ENCODE peak calls at places on chromosomes 5 and 9, in seven cellular contexts. One of them, this sample, is unnamed.
A peak's percentile ranks its signal among the peaks of the same experiment; 100 is the strongest.

GRCh38 chr5:172458956-172459355 is 4.6 kb upstream of the SH3PXD2B start:
- DNase-seq in tibial nerve: no peak
- DNase-seq in naive thymus-derived CD4-positive, alpha-beta T cell: no peak
- DNase-seq in stomach: no peak
- DNase-seq in thyroid gland: no peak
- DNase-seq in SK-N-SH: no peak
- DNase-seq in kidney: no peak
- DNase-seq in this sample: no peak

GRCh38 chr5:135345945-135346731 is 52.9 kb downstream of the MACROH2A1 start:
- DNase-seq in thyroid gland: no peak
- DNase-seq in naive thymus-derived CD4-positive, alpha-beta T cell: no peak
- DNase-seq in stomach: peak; percentile 66
- DNase-seq in kidney: no peak
- DNase-seq in tibial nerve: no peak
- DNase-seq in SK-N-SH: no peak
- DNase-seq in this sample: no peak

GRCh38 chr9:114174876-114175771 is 19.8 kb downstream of the COL27A1 start:
- DNase-seq in tibial nerve: no peak
- DNase-seq in thyroid gland: no peak
- DNase-seq in kidney: peak; percentile 76
- DNase-seq in naive thymus-derived CD4-positive, alpha-beta T cell: no peak
- DNase-seq in stomach: no peak
- DNase-seq in SK-N-SH: peak; percentile 58
- DNase-seq in this sample: no peak

GRCh38 chr5:172437445-172438303 is 16.7 kb downstream of the SH3PXD2B start:
- DNase-seq in naive thymus-derived CD4-positive, alpha-beta T cell: no peak
- DNase-seq in kidney: peak; percentile 92
- DNase-seq in tibial nerve: peak; percentile 70
- DNase-seq in thyroid gland: peak; percentile 89
- DNase-seq in stomach: peak; percentile 51
- DNase-seq in SK-N-SH: peak; percentile 88
- DNase-seq in this sample: no peak

GRCh38 chr5:145936401-145937131 is at the start of gene SH3RF2:
- DNase-seq in kidney: peak; percentile 76
- DNase-seq in thyroid gland: peak; percentile 77
- DNase-seq in SK-N-SH: no peak
- DNase-seq in stomach: peak; percentile 73
- DNase-seq in tibial nerve: no peak
- DNase-seq in naive thymus-derived CD4-positive, alpha-beta T cell: peak; percentile 39
- DNase-seq in this sample: peak; percentile 88

GRCh38 chr5:107935641-107936040 is 264.9 kb upstream of the EFNA5 start:
- DNase-seq in SK-N-SH: no peak
- DNase-seq in naive thymus-derived CD4-positive, alpha-beta T cell: no peak
- DNase-seq in kidney: no peak
- DNase-seq in thyroid gland: no peak
- DNase-seq in stomach: no peak
- DNase-seq in tibial nerve: no peak
- DNase-seq in this sample: no peak

GRCh38 chr9:17519761-17520160 is 59.1 kb upstream of the SH3GL2 start:
- DNase-seq in stomach: no peak
- DNase-seq in naive thymus-derived CD4-positive, alpha-beta T cell: no peak
- DNase-seq in SK-N-SH: no peak
- DNase-seq in thyroid gland: no peak
- DNase-seq in kidney: no peak
- DNase-seq in tibial nerve: no peak
- DNase-seq in this sample: no peak

GRCh38 chr5:59629561-59629960 is 264.0 kb downstream of the PDE4D start:
- DNase-seq in stomach: no peak
- DNase-seq in kidney: no peak
- DNase-seq in tibial nerve: no peak
- DNase-seq in SK-N-SH: no peak
- DNase-seq in naive thymus-derived CD4-positive, alpha-beta T cell: no peak
- DNase-seq in thyroid gland: no peak
- DNase-seq in this sample: no peak

GRCh38 chr9:36945999-36946398 is 88.1 kb downstream of the PAX5 start:
- DNase-seq in SK-N-SH: no peak
- DNase-seq in kidney: no peak
- DNase-seq in tibial nerve: no peak
- DNase-seq in stomach: no peak
- DNase-seq in thyroid gland: no peak
- DNase-seq in naive thymus-derived CD4-positive, alpha-beta T cell: no peak
- DNase-seq in this sample: no peak

GRCh38 chr5:175878544-175879438 is 7.4 kb downstream of the CPLX2 start:
- DNase-seq in SK-N-SH: no peak
- DNase-seq in naive thymus-derived CD4-positive, alpha-beta T cell: no peak
- DNase-seq in thyroid gland: no peak
- DNase-seq in stomach: peak; percentile 29
- DNase-seq in kidney: no peak
- DNase-seq in tibial nerve: no peak
- DNase-seq in this sample: no peak

GRCh38 chr5:10329808-10330481 is 22.2 kb upstream of the CMBL start:
- DNase-seq in thyroid gland: peak; percentile 91
- DNase-seq in stomach: peak; percentile 74
- DNase-seq in SK-N-SH: peak; percentile 42
- DNase-seq in tibial nerve: peak; percentile 57
- DNase-seq in kidney: no peak
- DNase-seq in naive thymus-derived CD4-positive, alpha-beta T cell: no peak
- DNase-seq in this sample: no peak

GRCh38 chr9:19161257-19162025 is 34.1 kb upstream of the PLIN2 start:
- DNase-seq in thyroid gland: peak; percentile 38
- DNase-seq in naive thymus-derived CD4-positive, alpha-beta T cell: peak; percentile 36
- DNase-seq in stomach: peak; percentile 50
- DNase-seq in SK-N-SH: no peak
- DNase-seq in tibial nerve: peak; percentile 85
- DNase-seq in kidney: no peak
- DNase-seq in this sample: no peak

GRCh38 chr9:130215341-130216119 is 43.3 kb downstream of the NCS1 start:
- DNase-seq in kidney: no peak
- DNase-seq in naive thymus-derived CD4-positive, alpha-beta T cell: no peak
- DNase-seq in stomach: no peak
- DNase-seq in thyroid gland: peak; percentile 59
- DNase-seq in tibial nerve: no peak
- DNase-seq in SK-N-SH: no peak
- DNase-seq in this sample: no peak

GRCh38 chr5:76660360-76660759 is 37.2 kb upstream of the F2RL2 start:
- DNase-seq in stomach: no peak
- DNase-seq in tibial nerve: no peak
- DNase-seq in SK-N-SH: no peak
- DNase-seq in kidney: no peak
- DNase-seq in thyroid gland: no peak
- DNase-seq in naive thymus-derived CD4-positive, alpha-beta T cell: no peak
- DNase-seq in this sample: no peak

GRCh38 chr9:61666310-61666709 is 476.5 kb downstream of the SPATA31A7 start:
- DNase-seq in stomach: peak; percentile 5
- DNase-seq in naive thymus-derived CD4-positive, alpha-beta T cell: no peak
- DNase-seq in thyroid gland: no peak
- DNase-seq in SK-N-SH: no peak
- DNase-seq in tibial nerve: no peak
- DNase-seq in kidney: no peak
- DNase-seq in this sample: no peak

GRCh38 chr9:108543251-108543768 is 312.5 kb downstream of the ACTL7B start:
- DNase-seq in naive thymus-derived CD4-positive, alpha-beta T cell: no peak
- DNase-seq in kidney: no peak
- DNase-seq in stomach: no peak
- DNase-seq in tibial nerve: no peak
- DNase-seq in thyroid gland: no peak
- DNase-seq in SK-N-SH: no peak
- DNase-seq in this sample: no peak

GRCh38 chr9:86868611-86869010 is 78.7 kb downstream of the GAS1 start:
- DNase-seq in kidney: no peak
- DNase-seq in naive thymus-derived CD4-positive, alpha-beta T cell: no peak
- DNase-seq in thyroid gland: no peak
- DNase-seq in stomach: no peak
- DNase-seq in SK-N-SH: no peak
- DNase-seq in tibial nerve: no peak
- DNase-seq in this sample: no peak

GRCh38 chr5:1516615-1517601 is 6.9 kb downstream of the LPCAT1 start:
- DNase-seq in SK-N-SH: no peak
- DNase-seq in naive thymus-derived CD4-positive, alpha-beta T cell: peak; percentile 14
- DNase-seq in tibial nerve: no peak
- DNase-seq in thyroid gland: peak; percentile 1
- DNase-seq in stomach: peak; percentile 25
- DNase-seq in kidney: peak; percentile 79
- DNase-seq in this sample: no peak

GRCh38 chr5:103562084-103562452 is 521 bp downstream of the NUDT12 start:
- DNase-seq in kidney: no peak
- DNase-seq in thyroid gland: no peak
- DNase-seq in tibial nerve: peak; percentile 13
- DNase-seq in naive thymus-derived CD4-positive, alpha-beta T cell: no peak
- DNase-seq in stomach: no peak
- DNase-seq in SK-N-SH: no peak
- DNase-seq in this sample: no peak

GRCh38 chr5:178314066-178314660 is 81.6 kb upstream of the PHYKPL start:
- DNase-seq in kidney: peak; percentile 45
- DNase-seq in SK-N-SH: no peak
- DNase-seq in naive thymus-derived CD4-positive, alpha-beta T cell: no peak
- DNase-seq in tibial nerve: no peak
- DNase-seq in stomach: no peak
- DNase-seq in thyroid gland: peak; percentile 1
- DNase-seq in this sample: no peak

DNA sequence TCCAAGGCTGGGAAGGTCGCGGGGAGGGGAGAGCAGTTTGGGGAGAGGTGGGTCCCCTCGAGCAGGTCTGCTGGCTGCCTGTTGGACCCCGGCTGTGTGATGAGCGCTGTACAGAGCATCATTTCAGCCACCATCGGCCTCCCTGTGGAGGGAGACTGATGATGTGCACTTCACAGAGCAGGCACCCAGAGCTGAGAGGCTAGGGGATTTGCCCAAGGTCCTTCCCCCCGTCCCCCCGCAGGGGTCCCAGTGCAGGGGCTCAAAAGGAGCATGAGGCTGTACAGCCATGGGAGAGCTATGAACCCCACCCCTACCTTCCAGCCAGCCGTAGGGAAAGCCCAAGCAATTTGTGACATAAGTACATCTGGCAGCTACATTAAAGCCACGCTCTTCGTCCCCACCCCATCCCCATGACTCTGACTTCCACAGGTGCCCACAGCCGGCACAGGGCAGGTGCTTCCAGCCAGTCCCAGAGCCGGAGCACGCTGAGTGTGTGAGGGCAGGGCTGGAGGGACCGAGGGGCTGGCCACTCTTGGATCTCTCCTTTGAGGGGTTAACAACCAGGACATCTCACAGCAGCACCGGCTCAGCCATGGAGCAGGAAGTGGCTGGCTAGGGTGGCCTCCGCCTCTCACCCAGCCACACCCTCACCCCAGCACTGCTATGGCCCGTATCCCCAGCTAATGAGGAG is 2.3 kb upstream of the FAM78A start:
- DNase-seq in stomach: no peak
- DNase-seq in thyroid gland: no peak
- DNase-seq in naive thymus-derived CD4-positive, alpha-beta T cell: no peak
- DNase-seq in kidney: no peak
- DNase-seq in tibial nerve: no peak
- DNase-seq in SK-N-SH: no peak
- DNase-seq in this sample: no peak
- H3K27ac ChIP-seq in stomach: no peak overlapping the region
- H3K27ac ChIP-seq in thyroid gland: no peak overlapping the region
- H3K27ac ChIP-seq in naive thymus-derived CD4-positive, alpha-beta T cell: peak overlapping the region; percentile 74
- H3K27ac ChIP-seq in kidney: no peak overlapping the region
- H3K27ac ChIP-seq in tibial nerve: no peak overlapping the region
- H3K27ac ChIP-seq in SK-N-SH: no peak overlapping the region
- H3K27ac ChIP-seq in this sample: no peak overlapping the region

GRCh38 chr5:15501057-15501791 is 1.2 kb downstream of the FBXL7 start:
- DNase-seq in kidney: peak; percentile 76
- DNase-seq in tibial nerve: peak; percentile 50
- DNase-seq in naive thymus-derived CD4-positive, alpha-beta T cell: no peak
- DNase-seq in thyroid gland: no peak
- DNase-seq in stomach: no peak
- DNase-seq in SK-N-SH: peak; percentile 69
- DNase-seq in this sample: no peak
- H3K4me3 ChIP-seq in kidney: peak overlapping the region; percentile 75
- H3K4me3 ChIP-seq in tibial nerve: peak overlapping the region; percentile 54
- H3K4me3 ChIP-seq in naive thymus-derived CD4-positive, alpha-beta T cell: no peak overlapping the region
- H3K4me3 ChIP-seq in thyroid gland: peak overlapping the region; percentile 26
- H3K4me3 ChIP-seq in stomach: peak overlapping the region; percentile 59
- H3K4me3 ChIP-seq in SK-N-SH: peak overlapping the region; percentile 79
- H3K4me3 ChIP-seq in this sample: peak overlapping the region; percentile 61

DNA sequence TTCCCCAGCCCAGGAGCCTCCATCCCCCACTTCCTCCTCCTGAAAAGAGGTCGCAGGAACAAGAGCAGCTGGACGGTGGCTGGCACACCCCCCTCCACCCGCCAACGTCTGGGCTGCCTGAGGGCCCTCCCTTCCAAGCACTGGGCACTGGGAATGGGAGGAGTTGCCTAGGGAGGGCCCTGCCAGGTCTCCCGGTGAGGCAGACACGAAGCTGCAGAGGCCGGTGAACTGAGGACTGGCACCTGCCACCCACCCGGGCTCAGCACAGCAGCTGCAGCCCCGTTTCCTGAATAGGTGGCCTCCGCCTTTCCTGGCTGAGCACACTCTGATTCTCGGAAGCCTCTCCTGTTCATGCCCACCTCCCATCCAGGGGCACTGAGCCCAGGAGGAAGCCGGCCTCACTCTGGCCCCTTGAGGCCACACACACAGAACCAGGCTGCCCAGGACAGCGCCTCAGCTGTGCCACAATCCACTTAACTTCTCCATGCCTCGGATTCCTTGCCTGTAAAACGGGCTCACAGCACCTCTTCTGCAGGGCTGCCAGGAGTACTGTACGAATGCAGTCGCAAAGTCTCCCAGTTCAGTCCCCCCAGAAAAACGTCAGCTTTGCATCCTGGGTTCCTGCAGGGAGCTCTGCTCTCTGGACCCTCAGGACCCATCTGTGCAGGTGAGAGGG is 1.3 kb downstream of the NPDC1 start:
- DNase-seq in kidney: peak; percentile 89
- DNase-seq in SK-N-SH: peak; percentile 83
- DNase-seq in tibial nerve: no peak
- DNase-seq in thyroid gland: no peak
- DNase-seq in stomach: peak; percentile 83
- DNase-seq in naive thymus-derived CD4-positive, alpha-beta T cell: no peak
- DNase-seq in this sample: no peak
- H3K4me1 ChIP-seq in kidney: no peaks in the 10 kb centered on the region
- H3K4me1 ChIP-seq in SK-N-SH: peaks cover 11% of the 10 kb centered on the region
- H3K4me1 ChIP-seq in tibial nerve: peaks cover 52% of the 10 kb centered on the region
- H3K4me1 ChIP-seq in thyroid gland: peaks cover 19% of the 10 kb centered on the region
- H3K4me1 ChIP-seq in stomach: peaks cover 63% of the 10 kb centered on the region
- H3K4me1 ChIP-seq in naive thymus-derived CD4-positive, alpha-beta T cell: peaks cover 25% of the 10 kb centered on the region
- H3K4me1 ChIP-seq in this sample: peaks cover 5% of the 10 kb centered on the region

GRCh38 chr5:55668356-55668755 is 43.8 kb downstream of the SLC38A9 start:
- DNase-seq in kidney: no peak
- DNase-seq in naive thymus-derived CD4-positive, alpha-beta T cell: no peak
- DNase-seq in tibial nerve: no peak
- DNase-seq in SK-N-SH: no peak
- DNase-seq in stomach: no peak
- DNase-seq in thyroid gland: no peak
- DNase-seq in this sample: no peak

GRCh38 chr5:55674340-55674739 is 37.8 kb downstream of the SLC38A9 start:
- DNase-seq in thyroid gland: no peak
- DNase-seq in tibial nerve: no peak
- DNase-seq in naive thymus-derived CD4-positive, alpha-beta T cell: no peak
- DNase-seq in kidney: no peak
- DNase-seq in stomach: no peak
- DNase-seq in SK-N-SH: no peak
- DNase-seq in this sample: no peak

GRCh38 chr5:55672477-55672911 is 39.6 kb downstream of the SLC38A9 start:
- DNase-seq in thyroid gland: no peak
- DNase-seq in SK-N-SH: no peak
- DNase-seq in kidney: no peak
- DNase-seq in stomach: no peak
- DNase-seq in naive thymus-derived CD4-positive, alpha-beta T cell: no peak
- DNase-seq in tibial nerve: no peak
- DNase-seq in this sample: no peak

GRCh38 chr5:55675119-55675518 is 37.0 kb downstream of the SLC38A9 start:
- DNase-seq in naive thymus-derived CD4-positive, alpha-beta T cell: no peak
- DNase-seq in SK-N-SH: no peak
- DNase-seq in tibial nerve: no peak
- DNase-seq in thyroid gland: no peak
- DNase-seq in stomach: no peak
- DNase-seq in kidney: no peak
- DNase-seq in this sample: no peak

GRCh38 chr5:55671975-55672374 is 40.1 kb downstream of the SLC38A9 start:
- DNase-seq in SK-N-SH: no peak
- DNase-seq in kidney: no peak
- DNase-seq in stomach: no peak
- DNase-seq in thyroid gland: no peak
- DNase-seq in naive thymus-derived CD4-positive, alpha-beta T cell: no peak
- DNase-seq in tibial nerve: no peak
- DNase-seq in this sample: no peak
- H3K27ac ChIP-seq in SK-N-SH: no peak overlapping the region
- H3K27ac ChIP-seq in kidney: no peak overlapping the region
- H3K27ac ChIP-seq in stomach: no peak overlapping the region
- H3K27ac ChIP-seq in thyroid gland: no peak overlapping the region
- H3K27ac ChIP-seq in naive thymus-derived CD4-positive, alpha-beta T cell: no peak overlapping the region
- H3K27ac ChIP-seq in tibial nerve: peak overlapping the region; percentile 34
- H3K27ac ChIP-seq in this sample: no peak overlapping the region